ENCODE peak calls at places on chromosomes 11 and 22, in four cellular contexts. C is H1, B is IMR-90, K is K562. J is an unnamed sample.
A peak's percentile ranks its signal among the peaks of the same experiment; 100 is the strongest.

GRCh38 chr11:100872951-100873350 is 185.9 kb downstream of the ARHGAP42 start:
- DNase-seq in K (no peak), B (no peak), C (no peak), J (no peak)

GRCh38 chr11:32658639-32659406 is 75.2 kb downstream of the EIF3M start:
- DNase-seq in K (no peak), C (no peak), B (peak; percentile 53), J (no peak)

GRCh38 chr11:61955031-61955415 is 4.9 kb downstream of the BEST1 start:
- DNase-seq in C (no peak), K (no peak), B (peak; percentile 87), J (peak; percentile 62)

GRCh38 chr11:76234704-76235232 is 28.5 kb upstream of the WNT11 start:
- DNase-seq in B (no peak), K (no peak), C (peak; percentile 57), J (no peak)

GRCh38 chr11:12893787-12894672 is 115.1 kb upstream of the RASSF10 start:
- DNase-seq in B (peak; percentile 52), K (peak; percentile 65), C (peak; percentile 89), J (peak; percentile 51)

GRCh38 chr11:22079133-22079847 is 113.6 kb upstream of the ANO5 start:
- DNase-seq in C (no peak), B (no peak), K (no peak), J (no peak)

GRCh38 chr11:113881856-113882255 is 6.5 kb upstream of the USP28 start:
- DNase-seq in K (peak; percentile 35), C (no peak), B (no peak), J (no peak)

GRCh38 chr11:114569781-114570180 is 10.1 kb upstream of the NXPE1 start:
- DNase-seq in C (no peak), B (no peak), K (no peak), J (no peak)

GRCh38 chr11:18394300-18394927 is at the start of gene LDHA:
- DNase-seq in C (peak; percentile 88), K (peak; percentile 96), B (peak; percentile 94), J (peak; percentile 99)

GRCh38 chr11:104609297-104609696 is 289.0 kb downstream of the CASP12 start:
- DNase-seq in C (no peak), B (peak; percentile 75), K (no peak), J (peak; percentile 16)
- H3K4me2 ChIP-seq in C (no peak overlapping the region), B (no peak overlapping the region), K (no peak overlapping the region), J (no peak overlapping the region)

GRCh38 chr11:72631806-72632731 is 42.2 kb downstream of the PDE2A start:
- DNase-seq in K (peak; percentile 54), B (no peak), C (no peak), J (no peak)
- TF ChIP-seq MAFK in K (no peak), B (no peak), C (no peak), J (no peak)

GRCh38 chr22:43975041-43975440 is 19.8 kb downstream of the SAMM50 start:
- DNase-seq in K (no peak), C (no peak), B (no peak), J (no peak)

GRCh38 chr22:43970037-43970747 is 14.9 kb downstream of the SAMM50 start:
- DNase-seq in C (no peak), B (no peak), K (peak; percentile 20), J (no peak)

GRCh38 chr22:43974028-43974545 is 18.8 kb downstream of the SAMM50 start:
- DNase-seq in C (no peak), K (no peak), B (no peak), J (no peak)

GRCh38 chr22:43971112-43971511 is 15.9 kb downstream of the SAMM50 start:
- DNase-seq in B (no peak), K (no peak), C (no peak), J (no peak)

GRCh38 chr22:43972931-43973330 is 17.7 kb downstream of the SAMM50 start:
- DNase-seq in K (no peak), C (no peak), B (no peak), J (no peak)
- H3K4me2 ChIP-seq in K (no peak overlapping the region), C (no peak overlapping the region), B (no peak overlapping the region), J (no peak overlapping the region)

GRCh38 chr11:106344392-106344791 is 266.9 kb downstream of the AASDHPPT start:
- DNase-seq in C (no peak), B (peak; percentile 75), K (no peak), J (no peak)
- TF ChIP-seq MAFK in C (no peak), B (no peak), K (no peak), J (no peak)

GRCh38 chr11:134951305-134951700 is 539.3 kb upstream of the B3GAT1 start:
- DNase-seq in B (peak; percentile 78), C (no peak), K (no peak), J (no peak)

GRCh38 chr11:134947556-134947955 is 535.5 kb upstream of the B3GAT1 start:
- DNase-seq in K (no peak), B (no peak), C (no peak), J (no peak)

GRCh38 chr11:134950692-134951304 is 538.8 kb upstream of the B3GAT1 start:
- DNase-seq in B (peak; percentile 75), C (no peak), K (no peak), J (no peak)

GRCh38 chr11:134949716-134950115 is 537.7 kb upstream of the B3GAT1 start:
- DNase-seq in C (no peak), B (peak; percentile 26), K (no peak), J (no peak)

GRCh38 chr11:134949121-134949591 is 537.1 kb upstream of the B3GAT1 start:
- DNase-seq in K (no peak), B (peak; percentile 77), C (no peak), J (no peak)
- H3K4me2 ChIP-seq in K (no peak overlapping the region), B (peak overlapping the region; percentile 77), C (no peak overlapping the region), J (no peak overlapping the region)

DNA sequence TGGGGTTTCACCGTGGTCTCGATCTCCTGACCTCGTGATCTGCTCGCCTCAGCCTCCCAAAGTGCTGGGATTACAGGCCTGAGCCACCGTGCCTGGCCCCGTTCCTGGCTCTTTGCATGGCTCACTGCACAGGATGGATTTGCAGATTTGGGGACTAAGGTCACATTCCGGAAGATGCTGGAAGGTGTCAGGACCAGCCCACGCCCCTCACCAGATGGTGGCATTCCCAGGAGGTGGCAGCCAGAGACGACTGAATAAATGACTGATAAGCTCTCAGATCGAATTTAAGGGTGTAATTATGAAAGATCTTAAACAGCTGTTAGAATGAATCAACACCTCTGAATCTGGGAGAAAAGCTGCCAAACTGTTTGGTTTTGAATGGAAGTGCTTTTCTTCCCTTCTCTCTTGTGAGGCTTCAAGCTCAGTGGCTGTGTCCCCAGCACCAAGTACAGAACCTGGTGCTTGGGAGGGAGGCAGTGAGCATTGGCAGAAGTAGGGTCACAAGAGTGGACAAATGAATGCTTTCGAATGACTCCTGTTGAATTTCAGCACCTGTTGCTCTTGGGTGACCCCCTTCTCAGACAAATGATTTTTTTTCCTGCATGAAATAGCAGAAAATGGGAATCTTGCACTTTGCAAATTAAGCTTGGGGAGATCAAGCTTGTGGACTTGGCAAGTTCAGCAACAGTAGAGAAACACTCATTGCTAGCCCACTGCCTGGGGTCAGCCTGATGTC is 69.6 kb downstream of the KIAA1671 start:
- DNase-seq in B (no peak), K (no peak), C (no peak), J (no peak)
- TF ChIP-seq MAFK in B (no peak), K (no peak), C (no peak), J (no peak)

GRCh38 chr11:73072935-73073481 is 69.1 kb downstream of the FCHSD2 start:
- DNase-seq in C (no peak), B (peak; percentile 12), K (no peak), J (peak; percentile 75)
- H3K4me2 ChIP-seq in C (no peak overlapping the region), B (peak overlapping the region; percentile 65), K (no peak overlapping the region), J (peak overlapping the region; percentile 89)

GRCh38 chr11:111633756-111634362 is 31.6 kb downstream of the SIK2 start:
- DNase-seq in C (no peak), K (no peak), B (peak; percentile 35), J (no peak)

GRCh38 chr11:111631034-111631665 is 28.9 kb downstream of the SIK2 start:
- DNase-seq in K (no peak), C (no peak), B (peak; percentile 32), J (no peak)

GRCh38 chr11:111633248-111633647 is 31.0 kb downstream of the SIK2 start:
- DNase-seq in K (no peak), B (no peak), C (no peak), J (no peak)

GRCh38 chr11:111631666-111632039 is 29.4 kb downstream of the SIK2 start:
- DNase-seq in K (no peak), C (no peak), B (peak; percentile 88), J (no peak)

DNA sequence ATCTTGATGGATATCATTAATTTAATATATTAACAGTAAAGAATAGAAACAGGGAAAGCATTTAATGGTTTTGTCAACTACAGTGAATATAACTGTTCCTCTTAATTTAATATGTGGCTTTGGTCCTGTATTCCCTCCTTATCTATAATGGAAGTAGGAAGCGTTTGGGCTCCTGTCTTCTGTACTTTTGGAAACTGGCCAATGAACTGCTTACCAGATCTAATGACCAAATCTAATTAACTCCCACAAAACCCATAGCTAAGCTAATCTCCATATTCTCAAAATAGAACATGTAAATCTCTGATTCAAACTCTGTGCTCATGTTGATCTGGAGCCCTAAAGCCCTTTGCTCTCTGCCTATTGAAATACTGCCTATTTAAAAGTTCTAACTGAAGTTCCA is 30.5 kb downstream of the SIK2 start:
- DNase-seq in B (no peak), C (no peak), K (no peak), J (no peak)
- TF ChIP-seq MAFK in B (no peak), C (no peak), K (no peak), J (no peak)

GRCh38 chr11:63887600-63887999 is 29.4 kb downstream of the RCOR2 start:
- DNase-seq in B (no peak), K (no peak), C (no peak), J (no peak)

GRCh38 chr11:63892233-63892632 is 24.7 kb downstream of the RCOR2 start:
- DNase-seq in K (no peak), B (peak; percentile 57), C (no peak), J (no peak)

GRCh38 chr11:63889344-63889743 is 27.6 kb downstream of the RCOR2 start:
- DNase-seq in K (no peak), C (no peak), B (no peak), J (no peak)

GRCh38 chr11:63890368-63890767 is 26.6 kb downstream of the RCOR2 start:
- DNase-seq in K (no peak), C (no peak), B (no peak), J (no peak)

DNA sequence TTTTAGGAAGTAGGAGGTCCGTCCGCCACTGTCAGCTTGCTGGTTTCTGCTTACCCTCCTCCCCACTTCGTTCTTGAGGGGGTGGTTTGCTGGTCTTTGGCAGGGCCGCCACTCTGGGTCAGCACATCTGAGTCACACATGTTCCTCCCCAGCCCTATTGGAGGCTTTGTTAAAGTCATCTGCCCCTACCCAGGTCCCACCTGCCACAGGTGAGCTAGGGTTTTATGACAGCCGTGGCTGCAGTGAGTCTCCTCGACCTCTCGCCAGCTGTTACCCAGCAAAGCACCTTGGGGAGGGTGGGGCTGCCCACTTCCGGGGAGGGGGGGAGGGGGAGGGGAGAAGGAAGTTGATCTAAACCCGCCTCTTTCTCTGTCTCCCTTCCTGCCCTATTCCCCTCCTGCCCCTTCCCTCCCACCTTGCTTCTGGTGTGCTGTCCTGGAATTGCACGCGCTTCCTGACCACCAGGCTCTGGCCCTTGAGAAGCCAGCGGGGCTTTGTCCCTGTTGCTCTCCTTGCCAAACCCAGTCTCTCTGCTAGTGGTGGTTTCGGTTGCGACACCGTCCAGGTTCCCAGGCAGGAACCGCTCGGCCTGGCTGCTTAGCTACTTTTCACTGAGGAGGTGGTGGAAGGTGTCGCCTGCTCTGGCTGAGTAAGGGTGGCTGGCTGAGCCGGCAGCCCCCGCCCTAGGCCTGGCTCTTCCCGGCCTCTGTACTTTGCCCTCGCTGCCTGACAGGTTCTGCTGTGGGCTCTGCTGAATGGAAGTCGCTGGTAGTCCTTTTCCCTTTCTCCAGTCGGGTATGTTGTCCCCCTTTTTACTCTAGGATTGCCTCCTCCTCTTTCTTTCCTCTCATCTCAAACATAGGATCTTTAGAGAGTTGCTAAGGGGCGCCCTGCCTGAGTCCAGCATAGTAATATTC is 28.5 kb downstream of the RCOR2 start:
- DNase-seq in B (peak; percentile 52), K (peak; percentile 91), C (peak; percentile 60), J (peak; percentile 32)
- H3K4me2 ChIP-seq in B (no peak overlapping the region), K (peak overlapping the region; percentile 96), C (peak overlapping the region; percentile 49), J (peak overlapping the region; percentile 54)